ENCODE peak calls at places on chromosomes 3 and 15, in five cellular contexts. A, U, P, I and C are unnamed samples.

GRCh38 chr3:110405830-110406580 is 665.6 kb upstream of the NECTIN3 start:
- DNase-seq in I (no peak), U (no peak), P (no peak), A (no peak), C (no peak)

GRCh38 chr3:195114786-195115597 is 156.0 kb downstream of the XXYLT1 start:
- DNase-seq in I (no peak), U (no peak), P (no peak), A (no peak), C (no peak)

GRCh38 chr3:158696618-158697017 is 24.2 kb upstream of the LXN start:
- DNase-seq in I (no peak), A (no peak), U (no peak), P (no peak), C (no peak)

GRCh38 chr3:126467611-126467955 is 8.1 kb downstream of the ZXDC start:
- DNase-seq in P (no peak), I (no peak), A (no peak), U (no peak), C (no peak)

GRCh38 chr3:98702166-98702565 is 61.0 kb upstream of the ST3GAL6 start:
- DNase-seq in I (peak), U (no peak), P (no peak), A (no peak), C (no peak)

GRCh38 chr3:34053631-34054030 is 255.2 kb downstream of the PDCD6IP start:
- DNase-seq in U (no peak), I (no peak), P (no peak), A (no peak), C (no peak)

GRCh38 chr15:34795267-34796081 is at the start of gene ACTC1:
- DNase-seq in A (peak), P (peak), U (peak), I (no peak), C (peak)

GRCh38 chr15:33693166-33693830 is 275.0 kb upstream of the CHRM5 start:
- DNase-seq in U (no peak), A (no peak), P (no peak), I (no peak), C (no peak)

GRCh38 chr15:91866371-91866905 is 12.9 kb downstream of the SLCO3A1 start:
- DNase-seq in I (peak), A (no peak), U (peak), P (no peak), C (peak)

GRCh38 chr3:14275962-14276909 is 97.6 kb downstream of the LSM3 start:
- DNase-seq in U (no peak), P (no peak), I (no peak), A (no peak), C (no peak)

GRCh38 chr15:90729266-90729665 is 12.1 kb downstream of the BLM start:
- DNase-seq in P (no peak), U (no peak), I (no peak), A (no peak), C (no peak)

GRCh38 chr3:44995142-44995770 is 19.2 kb downstream of the EXOSC7 start:
- DNase-seq in P (no peak), I (no peak), U (no peak), A (no peak), C (no peak)

GRCh38 chr15:67836134-67836455 is 3.8 kb downstream of the RNU6-1 start:
- DNase-seq in I (no peak), P (no peak), A (no peak), U (no peak), C (no peak)

GRCh38 chr3:187291512-187292132 is at the start of gene MASP1:
- DNase-seq in I (peak), U (peak), A (no peak), P (no peak), C (peak)

GRCh38 chr3:190172751-190173150 is 52.1 kb upstream of the P3H2 start:
- DNase-seq in P (no peak), U (no peak), I (no peak), A (no peak), C (no peak)

GRCh38 chr3:107404727-107405519 is 27.7 kb downstream of the CCDC54 start:
- DNase-seq in A (no peak), U (no peak), P (no peak), I (no peak), C (no peak)

GRCh38 chr3:189309400-189309975 is 137.7 kb downstream of the TPRG1 start:
- DNase-seq in A (no peak), U (no peak), P (no peak), I (no peak), C (no peak)

GRCh38 chr3:56869157-56869889 is 67.6 kb upstream of the ARHGEF3 start:
- DNase-seq in I (peak), U (no peak), P (peak), A (no peak), C (no peak)

GRCh38 chr15:66661432-66662096 is 40.5 kb upstream of the SMAD6 start:
- DNase-seq in A (no peak), P (no peak), I (no peak), U (peak), C (peak)

GRCh38 chr3:99484871-99485270 is 153.5 kb upstream of the COL8A1 start:
- DNase-seq in U (no peak), I (no peak), P (no peak), A (no peak), C (no peak)

GRCh38 chr3:12141350-12141749 is 17.4 kb downstream of the TIMP4 start:
- DNase-seq in U (no peak), P (no peak), A (no peak), I (no peak), C (no peak)

GRCh38 chr15:50107591-50108408 is 11.2 kb downstream of the ATP8B4 start:
- DNase-seq in P (no peak), I (no peak), A (no peak), U (peak), C (no peak)

GRCh38 chr3:149448331-149448831 is 26.1 kb upstream of the TM4SF4 start:
- DNase-seq in I (no peak), A (no peak), P (peak), U (no peak), C (no peak)